ENCODE peak calls at places on chromosomes 11 and 22, in four cellular contexts. N is brain microvascular endothelial cell, U is PC-9, M is Peyer's patch. J is an unnamed sample.

GRCh38 chr11:47204633-47204989 is 10.2 kb upstream of the DDB2 start:
- DNase-seq in N (peak; percentile 49), U (peak; percentile 89), M (no peak), J (peak; percentile 46)

GRCh38 chr11:111978028-111978771 is 41.1 kb downstream of the DIXDC1 start:
- DNase-seq in N (peak; percentile 80), U (no peak), M (no peak), J (peak; percentile 15)

GRCh38 chr22:37011472-37011871 is 7.8 kb downstream of the TST start:
- DNase-seq in N (no peak), U (no peak), M (no peak), J (no peak)

GRCh38 chr22:24161485-24161884 is 19.8 kb upstream of the SUSD2 start:
- DNase-seq in N (no peak), U (no peak), M (no peak), J (no peak)

GRCh38 chr22:39226353-39226752 is 18.4 kb downstream of the PDGFB start:
- DNase-seq in N (no peak), U (no peak), M (no peak), J (no peak)

GRCh38 chr11:112012877-112013276 is 12.3 kb upstream of the DLAT start:
- DNase-seq in N (peak; percentile 43), U (peak; percentile 76), M (no peak), J (no peak)

GRCh38 chr11:90803366-90803765 is 580.5 kb upstream of the CHORDC1 start:
- DNase-seq in N (no peak), U (peak; percentile 76), M (no peak), J (no peak)

GRCh38 chr11:125624756-125625213 is at the start of gene CHEK1:
- DNase-seq in N (no peak), U (no peak), M (no peak), J (no peak)

GRCh38 chr22:45764051-45764450 is 92.4 kb downstream of the ATXN10 start:
- DNase-seq in N (no peak), U (no peak), M (no peak), J (no peak)

GRCh38 chr11:73716153-73717056 is 44.5 kb downstream of the RAB6A start:
- DNase-seq in N (no peak), U (no peak), M (no peak), J (no peak)

GRCh38 chr11:13216019-13217006 is 61.3 kb upstream of the BMAL1 start:
- DNase-seq in N (peak; percentile 97), U (peak; percentile 89), M (no peak), J (peak; percentile 87)

GRCh38 chr22:22587577-22588188 is 28.6 kb upstream of the PRAME start:
- DNase-seq in N (no peak), U (no peak), M (no peak), J (no peak)

GRCh38 chr11:77596626-77597025 is 6.9 kb downstream of the AQP11 start:
- DNase-seq in N (peak; percentile 18), U (peak; percentile 84), M (no peak), J (peak; percentile 42)

GRCh38 chr11:71962428-71963038 is 33.7 kb downstream of the RNF121 start:
- DNase-seq in N (no peak), U (no peak), M (no peak), J (peak; percentile 13)

GRCh38 chr11:108223449-108224149 is 732 bp downstream of the ATM start:
- DNase-seq in N (peak; percentile 5), U (no peak), M (no peak), J (no peak)

GRCh38 chr11:14644396-14645246 is 1.0 kb downstream of the PDE3B start:
- DNase-seq in N (no peak), U (no peak), M (peak; percentile 32), J (no peak)

GRCh38 chr11:14643697-14644395 is at the start of gene PDE3B:
- DNase-seq in N (peak; percentile 6), U (peak; percentile 47), M (peak; percentile 75), J (no peak)

GRCh38 chr11:14645985-14646900 is 2.6 kb downstream of the PDE3B start:
- DNase-seq in N (no peak), U (no peak), M (no peak), J (no peak)

GRCh38 chr11:14642873-14643696 is 519 bp upstream of the PDE3B start:
- DNase-seq in N (no peak), U (no peak), M (no peak), J (no peak)

GRCh38 chr11:14645247-14645912 is 1.8 kb downstream of the PDE3B start:
- DNase-seq in N (peak; percentile 2), U (no peak), M (no peak), J (no peak)
- TF ChIP-seq CTCF in N (no peak), U (no peak), M (no peak), J (no peak)

GRCh38 chr11:75639752-75640151 is 29.1 kb downstream of the MAP6 start:
- DNase-seq in N (peak; percentile 39), U (no peak), M (peak; percentile 29), J (no peak)
- H3K4me3 ChIP-seq in N (no peak overlapping the region), U (no peak overlapping the region), M (no peak overlapping the region), J (no peak overlapping the region)

GRCh38 chr11:65793625-65794400 is 7.0 kb downstream of the OVOL1 start:
- DNase-seq in N (no peak), U (peak; percentile 33), M (no peak), J (no peak)

GRCh38 chr11:65794570-65795510 is 8.0 kb downstream of the OVOL1 start:
- DNase-seq in N (no peak), U (no peak), M (no peak), J (no peak)

GRCh38 chr11:65792456-65792855 is 5.6 kb downstream of the OVOL1 start:
- DNase-seq in N (no peak), U (peak; percentile 73), M (no peak), J (no peak)

GRCh38 chr11:65791719-65792213 is 4.9 kb downstream of the OVOL1 start:
- DNase-seq in N (no peak), U (peak; percentile 91), M (peak; percentile 78), J (no peak)

GRCh38 chr11:65793144-65793581 is 6.3 kb downstream of the OVOL1 start:
- DNase-seq in N (no peak), U (peak; percentile 76), M (no peak), J (no peak)
- H3K27me3 ChIP-seq in N (peaks cover 16% of the 10 kb centered on the region), U (no peaks in the 10 kb centered on the region), M (no peaks in the 10 kb centered on the region), J (peaks cover 67% of the 10 kb centered on the region)

GRCh38 chr11:60130496-60130895 is 42.0 kb downstream of the MS4A2 start:
- DNase-seq in N (peak; percentile 31), U (peak; percentile 45), M (no peak), J (no peak)
- TF ChIP-seq CTCF in N (peak; percentile 48), U (peak; percentile 56), M (no peak), J (no peak)

GRCh38 chr11:6629892-6630631 is 10.8 kb upstream of the TPP1 start:
- DNase-seq in N (no peak), U (no peak), M (no peak), J (no peak)
- H3K4me3 ChIP-seq in N (no peak overlapping the region), U (no peak overlapping the region), M (peak overlapping the region; percentile 47), J (no peak overlapping the region)

GRCh38 chr11:105389952-105390351 is 219.9 kb upstream of the GRIA4 start:
- DNase-seq in N (no peak), U (no peak), M (no peak), J (no peak)

GRCh38 chr11:105398636-105399035 is 211.2 kb upstream of the GRIA4 start:
- DNase-seq in N (no peak), U (no peak), M (no peak), J (no peak)

GRCh38 chr11:105392546-105392945 is 217.3 kb upstream of the GRIA4 start:
- DNase-seq in N (no peak), U (no peak), M (no peak), J (no peak)

DNA sequence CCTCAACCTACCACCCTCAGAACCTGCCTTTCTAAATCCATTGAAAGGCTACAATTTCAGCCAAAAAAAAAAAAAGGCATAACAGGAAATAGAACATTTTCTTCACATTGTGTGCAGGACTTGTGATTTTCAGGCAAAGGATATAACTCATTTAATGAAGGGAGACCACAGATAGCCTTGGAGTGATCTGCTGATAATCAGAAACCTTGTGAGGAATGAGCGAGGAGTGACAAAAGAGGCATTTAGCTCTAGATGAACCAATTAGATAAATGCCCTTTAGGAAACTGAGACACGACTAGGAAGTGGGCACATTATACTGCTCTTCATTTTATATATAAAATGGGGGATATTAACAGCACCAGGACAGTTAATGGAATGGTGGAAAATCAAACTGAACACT is 216.5 kb upstream of the GRIA4 start:
- DNase-seq in N (no peak), U (no peak), M (no peak), J (no peak)
- H3K27me3 ChIP-seq in N (no peaks in the 10 kb centered on the region), U (no peaks in the 10 kb centered on the region), M (no peaks in the 10 kb centered on the region), J (no peaks in the 10 kb centered on the region)

GRCh38 chr11:3925513-3925912 is 70.0 kb downstream of the STIM1 start:
- DNase-seq in N (no peak), U (no peak), M (no peak), J (no peak)

GRCh38 chr11:3929232-3929631 is 73.8 kb downstream of the STIM1 start:
- DNase-seq in N (no peak), U (no peak), M (no peak), J (no peak)

GRCh38 chr11:3926458-3927095 is 71.1 kb downstream of the STIM1 start:
- DNase-seq in N (no peak), U (no peak), M (no peak), J (no peak)

GRCh38 chr11:3929689-3930088 is 74.2 kb downstream of the STIM1 start:
- DNase-seq in N (no peak), U (no peak), M (no peak), J (no peak)

GRCh38 chr11:3927129-3927796 is 71.8 kb downstream of the STIM1 start:
- DNase-seq in N (no peak), U (no peak), M (no peak), J (no peak)
- TF ChIP-seq CTCF in N (no peak), U (no peak), M (no peak), J (no peak)